ENCODE peak calls at places on chromosomes 12 and 14, in eight cellular contexts. D, I, L, R, P, B, X and W are unnamed samples.

GRCh38 chr14:71733210-71733883 is 198.9 kb upstream of the RGS6 start:
- DNase-seq in D (peak), I (no peak), L (peak), R (no peak), P (no peak), B (no peak), X (no peak), W (no peak)

GRCh38 chr12:124228050-124228711 is 66.7 kb upstream of the RFLNA start:
- DNase-seq in D (no peak), I (no peak), L (no peak), R (no peak), P (no peak), B (no peak), X (no peak), W (no peak)

GRCh38 chr14:76514599-76514998 is 138.7 kb downstream of the ESRRB start:
- DNase-seq in D (peak), I (no peak), L (peak), R (no peak), P (no peak), B (no peak), X (peak), W (no peak)

GRCh38 chr14:39025810-39026627 is 77.0 kb downstream of the SEC23A start:
- DNase-seq in D (peak), I (no peak), L (peak), R (no peak), P (no peak), B (no peak), X (no peak), W (no peak)

GRCh38 chr14:95835331-95835730 is 41.3 kb upstream of the TUNAR start:
- DNase-seq in D (no peak), I (no peak), L (no peak), R (no peak), P (no peak), B (no peak), X (no peak), W (no peak)

GRCh38 chr14:63192085-63192484 is 12.2 kb upstream of the RHOJ start:
- DNase-seq in D (peak), I (no peak), L (peak), R (no peak), P (peak), B (no peak), X (no peak), W (no peak)

GRCh38 chr12:89461649-89462612 is 62.7 kb downstream of the GALNT4 start:
- DNase-seq in D (peak), I (no peak), L (peak), R (no peak), P (no peak), B (no peak), X (peak), W (peak)

GRCh38 chr12:53973093-53974042 is at the start of gene HOXC11:
- DNase-seq in D (no peak), I (peak), L (no peak), R (peak), P (no peak), B (no peak), X (no peak), W (no peak)

GRCh38 chr12:6336079-6336858 is 5.6 kb downstream of the TNFRSF1A start:
- DNase-seq in D (peak), I (peak), L (peak), R (peak), P (peak), B (peak), X (peak), W (peak)

GRCh38 chr12:46260153-46260912 is 8.5 kb downstream of the SLC38A1 start:
- DNase-seq in D (peak), I (no peak), L (peak), R (no peak), P (no peak), B (no peak), X (no peak), W (no peak)

GRCh38 chr14:59570122-59570521 is 6.5 kb downstream of the CCDC175 start:
- DNase-seq in D (peak), I (no peak), L (peak), R (no peak), P (no peak), B (no peak), X (no peak), W (no peak)

GRCh38 chr12:127964717-127965116 is 302.3 kb upstream of the TMEM132C start:
- DNase-seq in D (no peak), I (no peak), L (peak), R (no peak), P (no peak), B (no peak), X (no peak), W (no peak)

GRCh38 chr12:25518512-25518911 is 34.6 kb downstream of the LMNTD1 start:
- DNase-seq in D (no peak), I (no peak), L (peak), R (no peak), P (no peak), B (no peak), X (no peak), W (no peak)

GRCh38 chr12:22881878-22882277 is 256.9 kb downstream of the ETNK1 start:
- DNase-seq in D (no peak), I (no peak), L (no peak), R (no peak), P (no peak), B (no peak), X (no peak), W (no peak)

GRCh38 chr12:100258127-100258526 is 8.8 kb downstream of the DEPDC4 start:
- DNase-seq in D (no peak), I (no peak), L (no peak), R (no peak), P (no peak), B (no peak), X (no peak), W (no peak)

GRCh38 chr14:29955087-29955486 is 27.4 kb upstream of the PRKD1 start:
- DNase-seq in D (peak), I (no peak), L (peak), R (no peak), P (no peak), B (no peak), X (no peak), W (no peak)

GRCh38 chr12:69903548-69903947 is 78.5 kb downstream of the MYRFL start:
- DNase-seq in D (no peak), I (no peak), L (no peak), R (no peak), P (no peak), B (no peak), X (no peak), W (no peak)

GRCh38 chr12:38880288-38880687 is 25.1 kb downstream of the CPNE8 start:
- DNase-seq in D (no peak), I (no peak), L (no peak), R (no peak), P (no peak), B (no peak), X (peak), W (peak)

GRCh38 chr14:100085451-100085850 is 20.2 kb downstream of the EVL start:
- DNase-seq in D (no peak), I (no peak), L (no peak), R (no peak), P (no peak), B (no peak), X (no peak), W (no peak)

GRCh38 chr14:74308695-74309094 is 6.0 kb upstream of the ABCD4 start:
- DNase-seq in D (no peak), I (no peak), L (no peak), R (no peak), P (no peak), B (peak), X (no peak), W (no peak)

GRCh38 chr12:82862069-82862841 is 175.5 kb downstream of the TMTC2 start:
- DNase-seq in D (peak), I (no peak), L (peak), R (no peak), P (no peak), B (no peak), X (no peak), W (no peak)

GRCh38 chr12:131854861-131855476 is 26.8 kb downstream of the MMP17 start:
- DNase-seq in D (no peak), I (peak), L (no peak), R (no peak), P (no peak), B (no peak), X (no peak), W (no peak)

GRCh38 chr12:75909714-75910451 is 121.7 kb downstream of the PHLDA1 start:
- DNase-seq in D (peak), I (no peak), L (no peak), R (no peak), P (no peak), B (no peak), X (no peak), W (no peak)

GRCh38 chr12:14239935-14240872 is 125.3 kb upstream of the ATF7IP start:
- DNase-seq in D (no peak), I (no peak), L (no peak), R (peak), P (no peak), B (no peak), X (peak), W (peak)

GRCh38 chr12:12714276-12715001 is 2.7 kb upstream of the CDKN1B start:
- DNase-seq in D (no peak), I (peak), L (peak), R (no peak), P (peak), B (no peak), X (peak), W (no peak)

GRCh38 chr14:72535485-72535884 is 358.4 kb downstream of the DPF3 start:
- DNase-seq in D (no peak), I (no peak), L (no peak), R (no peak), P (no peak), B (no peak), X (no peak), W (peak)

GRCh38 chr12:126668538-126668937 is 1598.4 kb upstream of the TMEM132C start:
- DNase-seq in D (peak), I (no peak), L (peak), R (no peak), P (no peak), B (no peak), X (no peak), W (no peak)

GRCh38 chr12:96434107-96434506 is 33.9 kb upstream of the CDK17 start:
- DNase-seq in D (peak), I (no peak), L (peak), R (no peak), P (no peak), B (no peak), X (peak), W (peak)

GRCh38 chr14:90381011-90381790 is 15.6 kb upstream of the CALM1 start:
- DNase-seq in D (peak), I (peak), L (peak), R (no peak), P (peak), B (no peak), X (no peak), W (no peak)
- TF ChIP-seq CTCF in D (no peak), I (no peak), L (no peak), R (no peak), P (no peak), B (no peak), X (no peak), W (no peak)

GRCh38 chr14:32513571-32514009 is 184.5 kb downstream of the AKAP6 start:
- DNase-seq in D (peak), I (no peak), L (peak), R (no peak), P (no peak), B (no peak), X (no peak), W (no peak)
- TF ChIP-seq CTCF in D (peak), I (no peak), L (peak), R (peak), P (peak), B (peak), X (peak), W (no peak)

GRCh38 chr12:120584343-120585149 is 3.3 kb upstream of the POP5 start:
- DNase-seq in D (peak), I (peak), L (no peak), R (peak), P (peak), B (no peak), X (peak), W (peak)
- TF ChIP-seq CTCF in D (peak), I (peak), L (peak), R (no peak), P (peak), B (peak), X (peak), W (peak)

GRCh38 chr14:102914474-102915291 is 7.8 kb upstream of the AMN start:
- DNase-seq in D (no peak), I (no peak), L (no peak), R (no peak), P (no peak), B (peak), X (no peak), W (no peak)

GRCh38 chr14:102911541-102911951 is 10.9 kb upstream of the AMN start:
- DNase-seq in D (no peak), I (no peak), L (no peak), R (no peak), P (no peak), B (peak), X (no peak), W (no peak)

GRCh38 chr14:102915292-102916110 is 7.0 kb upstream of the AMN start:
- DNase-seq in D (no peak), I (no peak), L (no peak), R (no peak), P (no peak), B (no peak), X (no peak), W (no peak)

GRCh38 chr14:102911991-102912761 is 10.3 kb upstream of the AMN start:
- DNase-seq in D (no peak), I (no peak), L (no peak), R (no peak), P (no peak), B (peak), X (no peak), W (no peak)

GRCh38 chr14:102913341-102914211 is 8.9 kb upstream of the AMN start:
- DNase-seq in D (no peak), I (no peak), L (no peak), R (no peak), P (no peak), B (peak), X (no peak), W (no peak)
- TF ChIP-seq CTCF in D (no peak), I (no peak), L (peak), R (no peak), P (no peak), B (no peak), X (no peak), W (no peak)